ENCODE peak calls at places on chromosomes 2 and 18, in six cellular contexts. A is MCF 10A, B is fibroblast of mammary gland, U is COR-L47, O is activated gamma-delta T cell treated with Interleukin-2 at 50 U/mL for 16 hours, H is HFFc6. T is an unnamed sample.

GRCh38 chr2:142531375-142531774 is 346.1 kb upstream of the KYNU start:
- DNase-seq in H (no peak), A (no peak), O (no peak), B (no peak), U (no peak), T (no peak)

GRCh38 chr2:219402665-219403515 is 15.2 kb upstream of the DNPEP start:
- DNase-seq in B (peak), A (peak), O (peak), H (peak), U (peak), T (peak)

GRCh38 chr2:179263015-179263414 is 1.6 kb downstream of the SESTD1 start:
- DNase-seq in A (peak), B (peak), H (no peak), U (no peak), O (no peak), T (no peak)

GRCh38 chr2:17894005-17894404 is 15.5 kb downstream of the KCNS3 start:
- DNase-seq in A (no peak), O (no peak), U (no peak), B (no peak), H (no peak), T (no peak)

GRCh38 chr18:37871583-37871982 is 306.0 kb upstream of the CELF4 start:
- DNase-seq in U (no peak), A (no peak), B (no peak), H (no peak), O (no peak), T (no peak)

GRCh38 chr2:233108611-233109490 is 48.7 kb downstream of the INPP5D start:
- DNase-seq in B (no peak), U (no peak), A (no peak), H (no peak), O (no peak), T (no peak)

GRCh38 chr2:237025090-237025865 is 60.4 kb upstream of the COPS8 start:
- DNase-seq in H (peak), A (peak), O (no peak), U (no peak), B (peak), T (no peak)

GRCh38 chr2:60936757-60937156 is 55.4 kb downstream of the REL start:
- DNase-seq in U (no peak), B (no peak), A (no peak), H (no peak), O (no peak), T (no peak)

GRCh38 chr2:226649871-226650660 is 149.6 kb downstream of the IRS1 start:
- DNase-seq in O (peak), A (peak), B (peak), U (peak), H (peak), T (peak)

GRCh38 chr2:3761328-3761727 is 58.0 kb downstream of the DCDC2C start:
- DNase-seq in H (no peak), A (no peak), O (no peak), U (no peak), B (no peak), T (no peak)

GRCh38 chr18:71116535-71116934 is 827.7 kb downstream of the SOCS6 start:
- DNase-seq in U (peak), B (peak), A (peak), O (no peak), H (no peak), T (no peak)

GRCh38 chr2:158359846-158360245 is 96.7 kb downstream of the CCDC148 start:
- DNase-seq in B (no peak), O (no peak), H (no peak), A (peak), U (no peak), T (no peak)

GRCh38 chr18:10190564-10190963 is 263.9 kb upstream of the APCDD1 start:
- DNase-seq in A (no peak), O (no peak), B (peak), H (peak), U (no peak), T (no peak)

GRCh38 chr2:179790235-179790895 is 71.0 kb downstream of the ZNF385B start:
- DNase-seq in B (no peak), H (no peak), A (peak), U (no peak), O (no peak), T (no peak)

GRCh38 chr18:14179306-14179705 is 47.1 kb upstream of the ZNF519 start:
- DNase-seq in A (no peak), H (no peak), O (no peak), B (peak), U (no peak), T (no peak)

GRCh38 chr2:172273910-172274571 is 153.3 kb upstream of the ITGA6 start:
- DNase-seq in H (no peak), O (peak), A (no peak), B (no peak), U (peak), T (no peak)

GRCh38 chr2:154130821-154131220 is 259.1 kb downstream of the GALNT13 start:
- DNase-seq in H (no peak), U (no peak), B (peak), A (no peak), O (no peak), T (no peak)

GRCh38 chr18:2967820-2968219 is 45.1 kb downstream of the LPIN2 start:
- DNase-seq in U (no peak), A (no peak), B (no peak), H (no peak), O (no peak), T (no peak)

GRCh38 chr2:155841442-155841841 is 491.1 kb downstream of the NR4A2 start:
- DNase-seq in A (no peak), B (no peak), H (no peak), O (no peak), U (no peak), T (no peak)

GRCh38 chr18:12010187-12010802 is 29.0 kb downstream of the IMPA2 start:
- DNase-seq in O (no peak), H (no peak), U (no peak), A (no peak), B (no peak), T (no peak)

GRCh38 chr18:43060020-43060419 is 55.5 kb downstream of the RIT2 start:
- DNase-seq in U (no peak), B (peak), A (no peak), O (no peak), H (no peak), T (no peak)

GRCh38 chr2:112257575-112257974 is 2.7 kb upstream of the ZC3H8 start:
- DNase-seq in U (no peak), A (no peak), O (no peak), H (peak), B (peak), T (no peak)

GRCh38 chr18:5488844-5489243 is 55.0 kb downstream of the EPB41L3 start:
- DNase-seq in H (no peak), U (no peak), A (no peak), O (no peak), B (peak), T (no peak)

GRCh38 chr2:24832526-24832925 is 39.3 kb downstream of the CENPO start:
- DNase-seq in B (no peak), A (no peak), H (no peak), O (no peak), U (no peak), T (no peak)

GRCh38 chr2:117972466-117973123 is 41.3 kb downstream of the CCDC93 start:
- DNase-seq in O (no peak), A (peak), H (no peak), B (no peak), U (no peak), T (no peak)

GRCh38 chr2:47631306-47631705 is 151.6 kb upstream of the MSH6 start:
- DNase-seq in U (no peak), O (no peak), H (no peak), B (no peak), A (no peak), T (no peak)

GRCh38 chr2:26139269-26140183 is 33.4 kb upstream of the GAREM2 start:
- DNase-seq in A (no peak), H (no peak), U (no peak), O (no peak), B (peak), T (no peak)

GRCh38 chr2:174979996-174980395 is 25.2 kb downstream of the CHN1 start:
- DNase-seq in B (no peak), O (no peak), A (no peak), U (no peak), H (no peak), T (no peak)

GRCh38 chr18:23057096-23057495 is 78.2 kb upstream of the CABLES1 start:
- DNase-seq in U (no peak), A (no peak), H (no peak), O (no peak), B (no peak), T (no peak)

GRCh38 chr18:75860166-75860565 is 432.7 kb upstream of the SMIM21 start:
- DNase-seq in B (no peak), A (no peak), U (no peak), O (no peak), H (no peak), T (no peak)

GRCh38 chr2:188181439-188181838 is 110.2 kb upstream of the GULP1 start:
- DNase-seq in O (no peak), A (no peak), B (no peak), H (no peak), U (no peak), T (no peak)

GRCh38 chr2:39435974-39436591 is 1.0 kb downstream of the MAP4K3 start:
- DNase-seq in O (peak), H (no peak), U (no peak), A (peak), B (peak), T (no peak)

GRCh38 chr18:56107821-56108485 is 520.0 kb upstream of the TCF4 start:
- DNase-seq in A (no peak), U (no peak), O (no peak), H (no peak), B (no peak), T (no peak)

GRCh38 chr18:77017355-77017754 is 115.2 kb downstream of the MBP start:
- DNase-seq in B (peak), H (no peak), O (no peak), A (no peak), U (no peak), T (no peak)

T was measured in left cardiac atrium.